ENCODE peak calls at places on chromosomes 7 and 10, in eight cellular contexts. K, Z, T, L, S, R, H and P are unnamed samples.

GRCh38 chr10:11026761-11027160 is 9.1 kb downstream of the CELF2 start:
- DNase-seq in T (no peak), K (no peak), L (no peak), S (no peak), Z (no peak), H (no peak), R (no peak), P (no peak)

GRCh38 chr7:28160551-28160991 is 20.0 kb downstream of the JAZF1 start:
- DNase-seq in L (no peak), Z (no peak), R (no peak), K (no peak), H (no peak), T (no peak), S (no peak), P (no peak)

GRCh38 chr10:106971411-106971831 is 193.1 kb downstream of the SORCS1 start:
- DNase-seq in R (no peak), H (no peak), T (no peak), Z (no peak), L (no peak), S (no peak), K (no peak), P (no peak)

GRCh38 chr10:18303851-18304800 is 163.9 kb downstream of the CACNB2 start:
- DNase-seq in R (no peak), S (no peak), H (no peak), L (no peak), K (no peak), Z (no peak), T (no peak), P (no peak)

GRCh38 chr10:37856881-37857286 is 526 bp downstream of the ZNF248 start:
- DNase-seq in T (peak), Z (no peak), R (no peak), L (no peak), S (peak), H (no peak), K (peak), P (no peak)

GRCh38 chr7:32043688-32044087 is 26.5 kb downstream of the PDE1C start:
- DNase-seq in S (no peak), K (no peak), R (no peak), Z (no peak), T (no peak), H (no peak), L (no peak), P (no peak)

GRCh38 chr10:6162589-6163356 is 40.0 kb upstream of the PFKFB3 start:
- DNase-seq in H (no peak), L (no peak), R (no peak), T (peak), S (no peak), Z (no peak), K (no peak), P (no peak)

GRCh38 chr10:80405636-80406035 is 2.7 kb upstream of the PRXL2A start:
- DNase-seq in L (no peak), K (peak), H (no peak), R (no peak), T (peak), Z (no peak), S (no peak), P (no peak)

GRCh38 chr7:50664461-50664922 is 99.3 kb upstream of the DDC start:
- DNase-seq in S (no peak), Z (no peak), L (no peak), K (no peak), T (no peak), R (peak), H (no peak), P (no peak)

GRCh38 chr10:12018438-12019342 is 23.9 kb downstream of the UPF2 start:
- DNase-seq in L (no peak), K (no peak), Z (no peak), S (no peak), H (no peak), T (no peak), R (no peak), P (no peak)

GRCh38 chr7:116089293-116089692 is 58.7 kb upstream of the TFEC start:
- DNase-seq in H (no peak), R (no peak), L (no peak), K (no peak), T (no peak), Z (no peak), S (no peak), P (no peak)

GRCh38 chr10:114044251-114045070 is 795 bp downstream of the ADRB1 start:
- DNase-seq in R (no peak), L (peak), T (no peak), H (no peak), Z (no peak), K (peak), S (no peak), P (peak)

GRCh38 chr7:135208417-135208793 is 2.9 kb downstream of the WDR91 start:
- DNase-seq in K (no peak), T (no peak), H (no peak), S (no peak), Z (no peak), R (no peak), L (no peak), P (no peak)

GRCh38 chr7:159000859-159001435 is 143.7 kb downstream of the VIPR2 start:
- DNase-seq in S (no peak), R (no peak), T (no peak), K (peak), Z (no peak), H (no peak), L (no peak), P (no peak)

GRCh38 chr10:3806603-3807002 is 21.6 kb upstream of the KLF6 start:
- DNase-seq in H (peak), Z (no peak), R (peak), S (peak), K (no peak), T (no peak), L (no peak), P (no peak)

GRCh38 chr7:139568346-139568675 is 44.8 kb downstream of the CLEC2L start:
- DNase-seq in T (no peak), K (no peak), H (no peak), R (no peak), Z (no peak), L (no peak), S (no peak), P (no peak)

GRCh38 chr10:110811791-110812581 is 59.7 kb upstream of the PDCD4 start:
- DNase-seq in S (peak), Z (no peak), L (no peak), K (no peak), T (no peak), R (no peak), H (no peak), P (no peak)